ENCODE peak calls at places on chromosomes 1 and 21, in eight cellular contexts. One of them, this sample, is unnamed. For H3K79me2, the result is how much of the 10 kb centered on the place peaks cover.

GRCh38 chr1:239924741-239925350 is 166.8 kb upstream of the FMN2 start:
- DNase-seq in hepatocyte: no peak
- DNase-seq in GM23248: no peak
- DNase-seq in neural progenitor cell: no peak
- DNase-seq in PC-3: no peak
- DNase-seq in fibroblast of lung: no peak
- DNase-seq in GM23338: no peak
- DNase-seq in K562: no peak
- DNase-seq in this sample: no peak

GRCh38 chr1:22131875-22132486 is 10.9 kb downstream of the WNT4 start:
- DNase-seq in hepatocyte: peak
- DNase-seq in GM23248: peak
- DNase-seq in neural progenitor cell: peak
- DNase-seq in PC-3: peak
- DNase-seq in fibroblast of lung: no peak
- DNase-seq in GM23338: peak
- DNase-seq in K562: peak
- DNase-seq in this sample: no peak

GRCh38 chr1:41891403-41891896 is 27.3 kb downstream of the HIVEP3 start:
- DNase-seq in hepatocyte: no peak
- DNase-seq in GM23248: peak
- DNase-seq in neural progenitor cell: peak
- DNase-seq in PC-3: no peak
- DNase-seq in fibroblast of lung: peak
- DNase-seq in GM23338: peak
- DNase-seq in K562: no peak
- DNase-seq in this sample: no peak

GRCh38 chr1:209704584-209704983 is at the start of gene HSD11B1:
- DNase-seq in hepatocyte: peak
- DNase-seq in GM23248: peak
- DNase-seq in neural progenitor cell: no peak
- DNase-seq in PC-3: no peak
- DNase-seq in fibroblast of lung: peak
- DNase-seq in GM23338: no peak
- DNase-seq in K562: no peak
- DNase-seq in this sample: no peak

GRCh38 chr1:165356876-165357275 is 361 bp upstream of the LMX1A start:
- DNase-seq in hepatocyte: no peak
- DNase-seq in GM23248: no peak
- DNase-seq in neural progenitor cell: peak
- DNase-seq in PC-3: no peak
- DNase-seq in fibroblast of lung: no peak
- DNase-seq in GM23338: peak
- DNase-seq in K562: no peak
- DNase-seq in this sample: no peak

GRCh38 chr1:101198842-101199636 is 37.8 kb upstream of the S1PR1 start:
- DNase-seq in hepatocyte: no peak
- DNase-seq in GM23248: no peak
- DNase-seq in neural progenitor cell: no peak
- DNase-seq in PC-3: no peak
- DNase-seq in fibroblast of lung: no peak
- DNase-seq in GM23338: no peak
- DNase-seq in K562: no peak
- DNase-seq in this sample: no peak

GRCh38 chr1:21060523-21060922 is 116.2 kb downstream of the EIF4G3 start:
- DNase-seq in hepatocyte: no peak
- DNase-seq in GM23248: no peak
- DNase-seq in neural progenitor cell: no peak
- DNase-seq in PC-3: no peak
- DNase-seq in fibroblast of lung: no peak
- DNase-seq in GM23338: no peak
- DNase-seq in K562: no peak
- DNase-seq in this sample: no peak

GRCh38 chr1:205849619-205850355 is at the start of gene PM20D1:
- DNase-seq in hepatocyte: no peak
- DNase-seq in GM23248: peak
- DNase-seq in neural progenitor cell: no peak
- DNase-seq in PC-3: no peak
- DNase-seq in fibroblast of lung: peak
- DNase-seq in GM23338: peak
- DNase-seq in K562: peak
- DNase-seq in this sample: peak

GRCh38 chr1:32221581-32221979 is 573 bp downstream of the TMEM234 start:
- DNase-seq in hepatocyte: no peak
- DNase-seq in GM23248: no peak
- DNase-seq in neural progenitor cell: no peak
- DNase-seq in PC-3: no peak
- DNase-seq in fibroblast of lung: no peak
- DNase-seq in GM23338: no peak
- DNase-seq in K562: no peak
- DNase-seq in this sample: no peak

GRCh38 chr1:32219022-32219421 is 3.1 kb downstream of the TMEM234 start:
- DNase-seq in hepatocyte: no peak
- DNase-seq in GM23248: peak
- DNase-seq in neural progenitor cell: no peak
- DNase-seq in PC-3: no peak
- DNase-seq in fibroblast of lung: no peak
- DNase-seq in GM23338: no peak
- DNase-seq in K562: no peak
- DNase-seq in this sample: no peak

GRCh38 chr1:32220746-32221580 is 1.2 kb downstream of the TMEM234 start:
- DNase-seq in hepatocyte: peak
- DNase-seq in GM23248: no peak
- DNase-seq in neural progenitor cell: no peak
- DNase-seq in PC-3: no peak
- DNase-seq in fibroblast of lung: no peak
- DNase-seq in GM23338: no peak
- DNase-seq in K562: no peak
- DNase-seq in this sample: no peak

GRCh38 chr1:32215629-32216505 is 6.3 kb downstream of the TMEM234 start:
- DNase-seq in hepatocyte: peak
- DNase-seq in GM23248: peak
- DNase-seq in neural progenitor cell: peak
- DNase-seq in PC-3: peak
- DNase-seq in fibroblast of lung: peak
- DNase-seq in GM23338: peak
- DNase-seq in K562: peak
- DNase-seq in this sample: no peak
- H3K79me2 ChIP-seq in hepatocyte: under half
- H3K79me2 ChIP-seq in GM23248: under half
- H3K79me2 ChIP-seq in neural progenitor cell: under half
- H3K79me2 ChIP-seq in PC-3: under half
- H3K79me2 ChIP-seq in fibroblast of lung: under half
- H3K79me2 ChIP-seq in GM23338: under half
- H3K79me2 ChIP-seq in K562: under half
- H3K79me2 ChIP-seq in this sample: under half

DNA sequence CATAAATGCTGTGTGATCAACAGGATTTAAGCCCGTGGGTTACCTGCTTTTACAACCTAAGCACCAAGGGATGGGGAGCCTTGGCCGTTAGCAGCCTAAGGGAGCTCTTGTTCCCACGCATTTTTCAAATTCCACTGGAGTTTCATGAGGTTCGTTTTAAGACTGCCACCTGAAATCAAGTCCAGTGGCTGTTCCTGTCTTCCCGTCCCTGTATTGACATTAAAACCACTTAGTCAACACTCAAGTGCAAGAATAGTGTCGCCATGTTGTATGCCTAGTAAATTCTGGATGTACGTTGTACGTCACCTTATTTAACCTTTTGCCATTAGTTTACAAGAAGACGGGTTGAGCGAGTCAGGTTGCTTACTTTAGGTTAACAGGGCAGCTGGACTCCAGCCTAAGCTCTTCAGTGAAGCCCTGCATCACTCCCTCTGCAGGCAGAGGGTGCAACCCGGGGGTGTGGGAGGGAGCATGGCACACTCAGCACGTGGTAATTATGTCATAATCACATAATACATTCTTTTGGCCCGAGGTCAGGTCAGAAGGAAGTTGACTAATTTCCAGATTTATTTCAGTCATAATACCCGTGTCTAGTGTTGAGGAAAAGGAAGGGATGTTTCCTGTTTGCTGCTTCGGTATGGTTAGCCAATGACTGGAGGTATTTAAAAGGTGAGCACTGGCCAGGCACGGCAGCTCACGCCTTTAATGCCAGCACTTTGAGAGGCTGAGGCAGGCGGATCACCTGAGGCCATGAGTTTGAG is 42.5 kb downstream of the CNST start:
- DNase-seq in hepatocyte: peak
- DNase-seq in GM23248: peak
- DNase-seq in neural progenitor cell: peak
- DNase-seq in PC-3: peak
- DNase-seq in fibroblast of lung: peak
- DNase-seq in GM23338: peak
- DNase-seq in K562: no peak
- DNase-seq in this sample: peak
- H3K4me2 ChIP-seq in hepatocyte: peak
- H3K4me2 ChIP-seq in GM23248: peak
- H3K4me2 ChIP-seq in neural progenitor cell: no peak
- H3K4me2 ChIP-seq in PC-3: peak
- H3K4me2 ChIP-seq in fibroblast of lung: peak
- H3K4me2 ChIP-seq in GM23338: no peak
- H3K4me2 ChIP-seq in K562: no peak
- H3K4me2 ChIP-seq in this sample: peak

DNA sequence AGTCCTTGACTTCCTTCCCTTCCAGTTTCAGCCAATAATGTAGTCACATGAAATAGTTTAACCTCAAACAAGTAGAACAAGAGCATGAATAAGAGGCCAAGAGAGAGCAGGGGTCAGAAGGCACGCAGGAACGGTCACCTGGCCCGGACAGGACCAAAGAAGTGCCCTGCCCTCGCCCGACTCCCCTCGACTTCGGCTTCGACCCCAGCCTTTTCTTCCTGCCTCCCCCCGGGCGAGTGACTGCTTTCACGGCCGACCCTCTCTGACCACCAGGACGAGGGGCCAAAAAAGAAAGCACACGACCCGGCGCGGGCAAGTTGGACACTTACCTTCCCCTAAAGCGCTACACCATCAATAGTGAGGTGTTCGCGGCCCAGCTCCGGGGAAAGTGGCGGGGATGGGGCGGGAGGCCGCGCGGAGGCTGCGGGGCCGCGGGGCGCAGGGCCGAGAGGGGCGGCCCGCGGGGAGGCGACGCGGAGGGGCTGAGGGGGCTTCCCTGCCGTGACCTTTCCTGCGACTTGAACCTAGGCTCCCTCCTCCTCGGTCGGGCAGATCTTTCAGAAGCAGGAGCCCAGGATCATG is 518 bp downstream of the RERE start:
- DNase-seq in hepatocyte: peak
- DNase-seq in GM23248: peak
- DNase-seq in neural progenitor cell: peak
- DNase-seq in PC-3: peak
- DNase-seq in fibroblast of lung: peak
- DNase-seq in GM23338: peak
- DNase-seq in K562: peak
- DNase-seq in this sample: peak
- H3K79me2 ChIP-seq in hepatocyte: half or more
- H3K79me2 ChIP-seq in GM23248: under half
- H3K79me2 ChIP-seq in neural progenitor cell: half or more
- H3K79me2 ChIP-seq in PC-3: half or more
- H3K79me2 ChIP-seq in fibroblast of lung: under half
- H3K79me2 ChIP-seq in GM23338: half or more
- H3K79me2 ChIP-seq in K562: half or more
- H3K79me2 ChIP-seq in this sample: under half

DNA sequence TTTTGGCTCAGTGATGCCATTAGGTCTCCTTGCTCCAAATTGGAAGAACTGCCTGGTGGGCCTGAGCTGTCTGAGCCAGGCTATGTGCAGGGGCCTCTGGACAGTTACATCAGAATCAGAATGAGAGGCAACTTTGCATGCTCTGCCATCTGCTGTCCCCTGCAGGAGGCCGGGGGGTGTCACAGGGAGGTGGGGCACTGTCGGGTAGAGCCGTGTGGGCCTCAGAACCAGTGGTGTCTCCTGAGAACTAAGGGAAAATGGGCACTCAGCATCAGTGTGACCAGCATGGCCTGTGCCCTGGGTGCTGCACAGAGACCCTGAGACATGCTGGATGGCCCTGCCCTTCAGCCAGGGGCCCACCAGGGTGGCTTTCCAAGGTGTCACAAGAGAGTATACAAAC is 47.0 kb upstream of the COL6A1 start:
- DNase-seq in hepatocyte: no peak
- DNase-seq in GM23248: no peak
- DNase-seq in neural progenitor cell: no peak
- DNase-seq in PC-3: no peak
- DNase-seq in fibroblast of lung: no peak
- DNase-seq in GM23338: no peak
- DNase-seq in K562: no peak
- DNase-seq in this sample: no peak
- H3K4me2 ChIP-seq in hepatocyte: no peak
- H3K4me2 ChIP-seq in GM23248: no peak
- H3K4me2 ChIP-seq in neural progenitor cell: no peak
- H3K4me2 ChIP-seq in PC-3: no peak
- H3K4me2 ChIP-seq in fibroblast of lung: no peak
- H3K4me2 ChIP-seq in GM23338: no peak
- H3K4me2 ChIP-seq in K562: no peak
- H3K4me2 ChIP-seq in this sample: no peak

GRCh38 chr1:119987689-119988088 is 81.8 kb downstream of the NOTCH2 start:
- DNase-seq in hepatocyte: no peak
- DNase-seq in GM23248: no peak
- DNase-seq in neural progenitor cell: no peak
- DNase-seq in PC-3: no peak
- DNase-seq in fibroblast of lung: no peak
- DNase-seq in GM23338: no peak
- DNase-seq in K562: no peak
- DNase-seq in this sample: no peak

GRCh38 chr1:119984771-119985170 is 84.7 kb downstream of the NOTCH2 start:
- DNase-seq in hepatocyte: no peak
- DNase-seq in GM23248: no peak
- DNase-seq in neural progenitor cell: no peak
- DNase-seq in PC-3: no peak
- DNase-seq in fibroblast of lung: no peak
- DNase-seq in GM23338: no peak
- DNase-seq in K562: no peak
- DNase-seq in this sample: no peak

GRCh38 chr1:119986007-119986497 is 83.4 kb downstream of the NOTCH2 start:
- DNase-seq in hepatocyte: no peak
- DNase-seq in GM23248: no peak
- DNase-seq in neural progenitor cell: no peak
- DNase-seq in PC-3: no peak
- DNase-seq in fibroblast of lung: no peak
- DNase-seq in GM23338: no peak
- DNase-seq in K562: no peak
- DNase-seq in this sample: no peak

GRCh38 chr1:119988316-119989067 is 81.0 kb downstream of the NOTCH2 start:
- DNase-seq in hepatocyte: no peak
- DNase-seq in GM23248: no peak
- DNase-seq in neural progenitor cell: no peak
- DNase-seq in PC-3: peak
- DNase-seq in fibroblast of lung: peak
- DNase-seq in GM23338: no peak
- DNase-seq in K562: no peak
- DNase-seq in this sample: no peak

DNA sequence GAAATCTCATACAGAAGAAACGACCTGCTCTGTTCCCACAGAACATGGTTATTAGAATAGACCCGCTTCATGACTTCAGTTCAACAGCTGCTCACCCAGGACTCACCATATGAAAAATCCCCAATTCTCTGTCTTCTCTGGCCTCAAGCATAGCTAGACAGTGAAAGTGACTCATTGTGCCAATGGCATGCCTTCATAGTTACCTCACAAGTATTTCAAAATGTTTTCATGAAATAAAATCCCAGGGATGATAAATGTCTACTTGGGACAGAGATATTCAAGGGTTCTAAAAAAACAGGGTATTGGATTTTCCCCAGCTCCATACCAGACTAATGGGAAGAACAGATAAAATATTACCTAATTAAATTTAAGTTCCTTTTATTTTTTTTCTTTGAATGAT is 82.3 kb downstream of the NOTCH2 start:
- DNase-seq in hepatocyte: peak
- DNase-seq in GM23248: peak
- DNase-seq in neural progenitor cell: no peak
- DNase-seq in PC-3: peak
- DNase-seq in fibroblast of lung: peak
- DNase-seq in GM23338: no peak
- DNase-seq in K562: no peak
- DNase-seq in this sample: peak
- H3K79me2 ChIP-seq in hepatocyte: under half
- H3K79me2 ChIP-seq in GM23248: half or more
- H3K79me2 ChIP-seq in neural progenitor cell: under half
- H3K79me2 ChIP-seq in PC-3: under half
- H3K79me2 ChIP-seq in fibroblast of lung: under half
- H3K79me2 ChIP-seq in GM23338: under half
- H3K79me2 ChIP-seq in K562: under half
- H3K79me2 ChIP-seq in this sample: under half

This sample was measured in PC-9.